ENCODE peak calls at places on chromosomes 11 and 22, in six cellular contexts. K is adrenal gland, P is AG04450, E is uterus, B is nephron progenitor cell, M is heart right ventricle. G is an unnamed sample.

GRCh38 chr11:13772223-13773046 is 104.0 kb downstream of the FAR1 start:
- DNase-seq in P (peak), M (no peak), B (peak), E (no peak), K (peak), G (no peak)

GRCh38 chr11:103792981-103793468 is 243.4 kb upstream of the DDI1 start:
- DNase-seq in P (no peak), B (no peak), E (no peak), K (no peak), M (no peak), G (no peak)

GRCh38 chr11:46381046-46381835 is at the start of gene MDK:
- DNase-seq in P (no peak), B (peak), E (peak), M (peak), K (peak), G (no peak)

GRCh38 chr11:75781296-75781695 is 12.7 kb downstream of the DGAT2 start:
- DNase-seq in B (no peak), K (no peak), M (no peak), E (no peak), P (no peak), G (no peak)

GRCh38 chr11:67310246-67311050 is 7.1 kb downstream of the SSH3 start:
- DNase-seq in B (no peak), K (no peak), E (no peak), P (no peak), M (no peak), G (no peak)

GRCh38 chr11:17432041-17432440 is 43.6 kb upstream of the KCNJ11 start:
- DNase-seq in P (no peak), K (no peak), B (no peak), E (no peak), M (no peak), G (no peak)

GRCh38 chr11:102874842-102875241 is at the start of gene MMP12:
- DNase-seq in E (no peak), K (no peak), P (no peak), B (no peak), M (no peak), G (no peak)

GRCh38 chr11:102864724-102865123 is 10.1 kb downstream of the MMP12 start:
- DNase-seq in E (no peak), M (no peak), P (no peak), K (no peak), B (no peak), G (no peak)

GRCh38 chr22:50274311-50274710 is 4.1 kb upstream of the MAPK11 start:
- DNase-seq in P (no peak), B (peak), E (no peak), K (no peak), M (peak), G (no peak)

GRCh38 chr22:21104126-21104691 is 58.5 kb downstream of the LRRC74B start:
- DNase-seq in E (no peak), P (no peak), B (no peak), K (no peak), M (no peak), G (no peak)

GRCh38 chr11:35976434-35976833 is 32.6 kb downstream of the LDLRAD3 start:
- DNase-seq in P (no peak), B (no peak), E (no peak), K (no peak), M (no peak), G (no peak)

GRCh38 chr11:65169164-65169641 is 830 bp upstream of the SPDYC start:
- DNase-seq in P (no peak), K (no peak), E (no peak), M (no peak), B (no peak), G (no peak)

GRCh38 chr11:19079643-19080440 is 19.3 kb upstream of the MRGPRX2 start:
- DNase-seq in E (peak), P (no peak), M (no peak), B (no peak), K (peak), G (no peak)

GRCh38 chr22:37507731-37508130 is 11.5 kb downstream of the CARD10 start:
- DNase-seq in B (no peak), K (no peak), P (no peak), E (no peak), M (no peak), G (no peak)

GRCh38 chr22:49521787-49522224 is 305.9 kb downstream of the BRD1 start:
- DNase-seq in B (no peak), M (no peak), P (no peak), E (no peak), K (no peak), G (no peak)

GRCh38 chr11:10770626-10771254 is 19.7 kb downstream of the CTR9 start:
- DNase-seq in K (peak), B (peak), P (no peak), E (peak), M (peak), G (no peak)

GRCh38 chr11:31607914-31608313 is 98.3 kb downstream of the ELP4 start:
- DNase-seq in K (no peak), M (no peak), P (no peak), E (no peak), B (no peak), G (no peak)

GRCh38 chr22:19121631-19122142 is 525 bp downstream of the DGCR2 start:
- DNase-seq in M (peak), P (no peak), K (peak), E (peak), B (peak), G (peak)

GRCh38 chr11:19577391-19577831 is 135.2 kb upstream of the NAV2 start:
- DNase-seq in M (peak), B (no peak), K (no peak), E (peak), P (no peak), G (no peak)

GRCh38 chr11:115330693-115331482 is 173.3 kb downstream of the CADM1 start:
- DNase-seq in B (no peak), P (no peak), M (no peak), K (no peak), E (no peak), G (no peak)

GRCh38 chr11:114819028-114819427 is 140.7 kb downstream of the NXPE2 start:
- DNase-seq in B (no peak), P (no peak), E (no peak), M (no peak), K (no peak), G (no peak)

GRCh38 chr22:49543876-49544275 is 283.8 kb downstream of the BRD1 start:
- DNase-seq in B (no peak), E (no peak), M (no peak), P (no peak), K (no peak), G (no peak)

DNA sequence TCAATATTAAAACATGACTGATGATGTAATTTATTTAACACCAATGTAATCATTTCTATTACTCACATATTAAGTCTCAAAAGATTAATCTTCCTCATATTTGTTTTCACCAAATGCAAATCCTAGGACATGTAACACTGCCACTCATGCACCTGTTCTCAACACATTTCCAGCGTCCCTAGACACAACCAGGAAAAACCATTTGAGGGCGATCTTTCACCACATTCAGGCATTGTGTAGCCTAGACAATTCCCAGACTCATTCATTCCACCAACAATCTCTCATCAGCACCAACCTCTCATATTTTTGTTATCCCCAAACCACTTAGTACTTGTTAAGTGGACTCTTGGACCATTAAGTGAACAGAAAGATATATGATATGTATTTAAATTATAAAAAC is 66.1 kb downstream of the SLC36A4 start:
- DNase-seq in B (no peak), P (no peak), E (no peak), M (no peak), K (no peak), G (no peak)
- TF ChIP-seq CTCF in B (peak), P (no peak), E (no peak), M (no peak), K (no peak), G (no peak)

DNA sequence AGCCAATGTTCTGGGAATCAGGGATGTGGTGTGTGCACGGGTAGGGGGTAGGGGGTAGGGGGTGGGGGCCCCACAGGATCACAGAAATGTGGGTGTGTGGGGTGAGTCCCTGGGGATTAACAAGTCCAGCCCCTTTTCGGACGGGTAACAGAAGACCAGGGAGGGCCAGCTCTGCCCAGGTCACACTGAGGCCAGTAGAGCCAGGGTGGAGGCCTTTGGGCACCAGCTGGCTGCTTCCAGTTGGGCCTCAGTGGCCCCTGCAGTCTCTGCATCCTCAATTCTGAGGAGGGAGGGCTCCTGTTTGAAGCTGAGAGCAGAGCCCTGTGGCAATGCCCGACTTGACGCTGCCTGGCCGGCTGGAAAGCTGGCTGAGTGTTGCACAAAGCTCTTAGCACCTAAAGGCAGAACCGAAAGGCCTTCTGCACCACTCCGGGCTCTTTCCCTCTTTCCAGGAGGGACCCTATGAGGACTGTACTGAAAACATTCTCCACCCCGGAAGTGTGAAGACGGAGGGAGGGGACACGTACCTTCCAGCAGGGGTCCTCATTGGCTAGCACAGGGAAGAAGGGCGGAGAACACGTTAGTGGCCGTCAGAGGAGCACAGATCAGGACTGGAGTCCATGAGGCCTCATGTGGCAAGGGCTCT is 120.4 kb downstream of the PHF21B start:
- DNase-seq in B (no peak), K (no peak), P (no peak), E (no peak), M (no peak), G (no peak)
- TF ChIP-seq CTCF in B (no peak), K (no peak), P (no peak), E (no peak), M (peak), G (no peak)

GRCh38 chr11:1204381-1205101 is 18.3 kb upstream of the MUC5B start:
- DNase-seq in P (no peak), E (no peak), M (no peak), K (no peak), B (no peak), G (no peak)
- TF ChIP-seq CTCF in P (no peak), E (no peak), M (no peak), K (no peak), B (no peak), G (no peak)

GRCh38 chr11:117316197-117316961 is at the start of gene BACE1:
- DNase-seq in P (peak), K (peak), M (peak), E (peak), B (no peak), G (no peak)
- TF ChIP-seq CTCF in P (peak), K (no peak), M (peak), E (peak), B (no peak), G (no peak)

GRCh38 chr22:30694171-30694637 is 470 bp upstream of the OSBP2 start:
- DNase-seq in P (peak), E (peak), B (peak), K (peak), M (peak), G (peak)
- TF ChIP-seq CTCF in P (no peak), E (no peak), B (no peak), K (no peak), M (no peak), G (no peak)

GRCh38 chr11:73991471-73992006 is 8.9 kb upstream of the UCP2 start:
- DNase-seq in B (no peak), K (no peak), P (no peak), E (no peak), M (no peak), G (no peak)

GRCh38 chr11:73990727-73991126 is 8.1 kb upstream of the UCP2 start:
- DNase-seq in B (no peak), M (no peak), K (no peak), E (no peak), P (no peak), G (no peak)

GRCh38 chr11:73983764-73984543 is 1.3 kb upstream of the UCP2 start:
- DNase-seq in K (no peak), E (no peak), P (no peak), B (no peak), M (no peak), G (no peak)

GRCh38 chr11:73988227-73988626 is 5.6 kb upstream of the UCP2 start:
- DNase-seq in M (no peak), E (no peak), K (no peak), B (no peak), P (no peak), G (no peak)

DNA sequence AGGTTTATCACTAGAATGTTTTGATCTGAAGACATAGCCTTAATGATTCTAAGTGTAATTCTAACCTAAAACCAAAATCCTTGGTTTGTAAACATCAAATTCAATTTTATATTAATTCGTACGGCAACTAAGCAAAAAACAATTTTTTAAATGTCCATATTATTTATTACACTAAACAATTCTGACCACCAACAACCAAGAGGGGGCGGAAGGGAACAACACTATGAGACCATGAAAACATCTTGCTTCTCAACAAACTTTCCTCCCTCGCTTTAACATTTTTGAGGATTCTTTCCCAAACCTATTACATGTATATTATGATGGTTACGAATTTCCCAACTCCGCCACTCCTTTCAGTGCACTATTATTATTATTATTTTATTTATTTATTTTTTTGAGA is 6.5 kb upstream of the UCP2 start:
- DNase-seq in K (no peak), M (no peak), P (no peak), B (no peak), E (no peak), G (no peak)
- TF ChIP-seq CTCF in K (no peak), M (no peak), P (no peak), B (no peak), E (no peak), G (no peak)

GRCh38 chr11:131511794-131512193 is 141.4 kb downstream of the NTM start:
- DNase-seq in P (no peak), E (no peak), K (no peak), M (no peak), B (peak), G (no peak)
- TF ChIP-seq CTCF in P (peak), E (no peak), K (peak), M (peak), B (peak), G (no peak)

G was measured in activated B cell treated with CpG ODN at 0.5 μM for 24 hours.